ENCODE peak calls at places on chromosomes 11 and 22, in ten cellular contexts. O, Y, F, R, B, P, Q, Z, T and D are unnamed samples.

GRCh38 chr11:64251986-64252837 is 882 bp downstream of the PLCB3 start:
- DNase-seq in O (peak; percentile 25), Y (no peak), F (peak; percentile 52), R (no peak), B (no peak), P (peak; percentile 74), Q (no peak), Z (no peak), T (no peak), D (no peak)

GRCh38 chr22:45497268-45497667 is 5.4 kb upstream of the FBLN1 start:
- DNase-seq in O (peak; percentile 61), Y (no peak), F (no peak), R (no peak), B (no peak), P (no peak), Q (no peak), Z (peak; percentile 18), T (no peak), D (no peak)

GRCh38 chr22:23216331-23217170 is 36.2 kb downstream of the BCR start:
- DNase-seq in O (no peak), Y (peak; percentile 87), F (no peak), R (no peak), B (peak; percentile 25), P (peak; percentile 54), Q (no peak), Z (no peak), T (no peak), D (no peak)

GRCh38 chr11:123375832-123376231 is 54.2 kb upstream of the GRAMD1B start:
- DNase-seq in O (no peak), Y (no peak), F (no peak), R (no peak), B (no peak), P (no peak), Q (no peak), Z (no peak), T (no peak), D (no peak)

GRCh38 chr22:21652547-21653545 is 10.7 kb downstream of the SDF2L1 start:
- DNase-seq in O (no peak), Y (peak; percentile 42), F (peak; percentile 92), R (no peak), B (no peak), P (peak; percentile 92), Q (no peak), Z (no peak), T (no peak), D (no peak)

GRCh38 chr11:13446444-13446843 is 16.6 kb downstream of the BTBD10 start:
- DNase-seq in O (no peak), Y (no peak), F (no peak), R (no peak), B (no peak), P (no peak), Q (no peak), Z (peak; percentile 48), T (no peak), D (no peak)

GRCh38 chr11:123532131-123532530 is 102.1 kb downstream of the GRAMD1B start:
- DNase-seq in O (no peak), Y (no peak), F (no peak), R (no peak), B (no peak), P (peak; percentile 24), Q (no peak), Z (no peak), T (no peak), D (no peak)

GRCh38 chr22:23078462-23078787 is 8.1 kb downstream of the GNAZ start:
- DNase-seq in O (no peak), Y (no peak), F (no peak), R (no peak), B (no peak), P (peak; percentile 55), Q (no peak), Z (no peak), T (no peak), D (no peak)

GRCh38 chr11:113369411-113369810 is 18.2 kb upstream of the ANKK1 start:
- DNase-seq in O (no peak), Y (no peak), F (no peak), R (no peak), B (no peak), P (no peak), Q (no peak), Z (no peak), T (no peak), D (no peak)

GRCh38 chr11:71491531-71492329 is 35.3 kb upstream of the KRTAP5-7 start:
- DNase-seq in O (no peak), Y (no peak), F (no peak), R (no peak), B (no peak), P (no peak), Q (no peak), Z (no peak), T (no peak), D (no peak)

GRCh38 chr11:46389450-46390330 is 1.9 kb downstream of the CHRM4 start:
- DNase-seq in O (peak; percentile 52), Y (peak; percentile 41), F (peak; percentile 93), R (no peak), B (peak; percentile 88), P (peak; percentile 65), Q (peak; percentile 54), Z (peak; percentile 46), T (peak; percentile 88), D (peak; percentile 76)

GRCh38 chr22:25369133-25369532 is 149.7 kb downstream of the CRYBB2 start:
- DNase-seq in O (no peak), Y (no peak), F (no peak), R (no peak), B (no peak), P (no peak), Q (no peak), Z (no peak), T (no peak), D (no peak)

GRCh38 chr22:25364281-25364680 is 144.8 kb downstream of the CRYBB2 start:
- DNase-seq in O (no peak), Y (no peak), F (no peak), R (no peak), B (peak; percentile 33), P (no peak), Q (no peak), Z (no peak), T (no peak), D (no peak)

GRCh38 chr11:28269621-28270020 is 161.4 kb downstream of the METTL15 start:
- DNase-seq in O (no peak), Y (no peak), F (no peak), R (no peak), B (no peak), P (no peak), Q (no peak), Z (no peak), T (no peak), D (no peak)

GRCh38 chr11:16902182-16902581 is 112.0 kb downstream of the PLEKHA7 start:
- DNase-seq in O (no peak), Y (no peak), F (no peak), R (peak; percentile 88), B (no peak), P (no peak), Q (peak; percentile 48), Z (peak; percentile 21), T (no peak), D (no peak)

GRCh38 chr22:39457047-39457545 is 284 bp downstream of the MGAT3 start:
- DNase-seq in O (no peak), Y (no peak), F (peak; percentile 66), R (no peak), B (no peak), P (peak; percentile 77), Q (no peak), Z (no peak), T (no peak), D (no peak)
- H3K9ac ChIP-seq in O (no peak overlapping the region), Y (no peak overlapping the region), F (no peak overlapping the region), R (peak overlapping the region; percentile 85), B (no peak overlapping the region), P (peak overlapping the region; percentile 93), Q (no peak overlapping the region), Z (no peak overlapping the region), T (no peak overlapping the region), D (peak overlapping the region; percentile 74)

GRCh38 chr11:110312670-110313069 is 16.3 kb upstream of the RDX start:
- DNase-seq in O (no peak), Y (no peak), F (no peak), R (no peak), B (no peak), P (no peak), Q (no peak), Z (no peak), T (no peak), D (no peak)
- H3K4me1 ChIP-seq in O (no peaks in the 10 kb centered on the region), Y (no peaks in the 10 kb centered on the region), F (peaks cover 16% of the 10 kb centered on the region), R (peaks cover 3% of the 10 kb centered on the region), B (no peaks in the 10 kb centered on the region), P (no peaks in the 10 kb centered on the region), Q (peaks cover 21% of the 10 kb centered on the region), Z (peaks cover 4% of the 10 kb centered on the region), T (no peaks in the 10 kb centered on the region), D (no peaks in the 10 kb centered on the region)

GRCh38 chr22:49107561-49107960 is 720.1 kb downstream of the BRD1 start:
- DNase-seq in O (no peak), Y (no peak), F (no peak), R (no peak), B (peak; percentile 32), P (no peak), Q (no peak), Z (no peak), T (no peak), D (no peak)
- H3K9me3 ChIP-seq in O (peaks cover 2% of the 10 kb centered on the region), Y (no peaks in the 10 kb centered on the region), F (no peaks in the 10 kb centered on the region), R (no peaks in the 10 kb centered on the region), B (no peaks in the 10 kb centered on the region), P (no peaks in the 10 kb centered on the region), Q (no peaks in the 10 kb centered on the region), Z (peaks cover 57% of the 10 kb centered on the region), T (no peaks in the 10 kb centered on the region), D (no peaks in the 10 kb centered on the region)

GRCh38 chr11:93908689-93909088 is 58.3 kb upstream of the VSTM5 start:
- DNase-seq in O (peak; percentile 70), Y (no peak), F (no peak), R (no peak), B (no peak), P (no peak), Q (no peak), Z (peak; percentile 91), T (no peak), D (no peak)

GRCh38 chr11:93903989-93904388 is 53.6 kb upstream of the VSTM5 start:
- DNase-seq in O (no peak), Y (no peak), F (peak; percentile 8), R (no peak), B (no peak), P (no peak), Q (no peak), Z (no peak), T (peak; percentile 43), D (no peak)

GRCh38 chr11:93905384-93905783 is 55.0 kb upstream of the VSTM5 start:
- DNase-seq in O (peak; percentile 26), Y (no peak), F (no peak), R (no peak), B (no peak), P (no peak), Q (no peak), Z (peak; percentile 68), T (no peak), D (no peak)

GRCh38 chr11:93904711-93905110 is 54.3 kb upstream of the VSTM5 start:
- DNase-seq in O (no peak), Y (no peak), F (no peak), R (no peak), B (no peak), P (no peak), Q (no peak), Z (no peak), T (no peak), D (no peak)

DNA sequence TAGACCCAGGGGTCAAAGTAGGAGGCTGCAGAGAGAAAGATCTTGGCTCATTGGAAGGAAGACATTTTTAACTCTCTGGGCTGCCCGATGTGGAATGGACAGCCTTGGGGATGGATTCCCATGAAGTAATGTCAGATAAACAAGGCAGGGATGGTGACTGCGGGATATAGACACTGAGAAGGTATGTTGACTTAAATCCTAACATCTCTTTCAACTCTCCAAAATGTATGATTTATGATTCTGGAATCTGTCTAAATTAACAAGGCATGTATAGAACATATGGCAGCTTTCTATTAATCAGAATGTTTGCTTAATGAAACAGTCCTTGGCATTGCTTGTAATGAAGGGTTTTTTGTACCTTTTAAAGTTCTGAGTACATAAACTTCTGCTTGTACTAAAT is 56.1 kb upstream of the VSTM5 start:
- DNase-seq in O (no peak), Y (no peak), F (no peak), R (no peak), B (no peak), P (no peak), Q (no peak), Z (peak; percentile 25), T (no peak), D (no peak)
- H3K9ac ChIP-seq in O (no peak overlapping the region), Y (no peak overlapping the region), F (no peak overlapping the region), R (no peak overlapping the region), B (no peak overlapping the region), P (no peak overlapping the region), Q (no peak overlapping the region), Z (no peak overlapping the region), T (no peak overlapping the region), D (no peak overlapping the region)